ENCODE peak calls at places on chromosomes 1 and 21, in six cellular contexts. One of them, this sample, is unnamed.

GRCh38 chr1:229035054-229035747 is 235.7 kb upstream of the RAB4A start:
- DNase-seq in RWPE1: no peak
- DNase-seq in Caco-2: no peak
- DNase-seq in heart right ventricle: no peak
- DNase-seq in GM13976: peak
- DNase-seq in AG10803: no peak
- DNase-seq in this sample: no peak

GRCh38 chr21:15592271-15592860 is 137.4 kb upstream of the USP25 start:
- DNase-seq in GM13976: peak
- DNase-seq in AG10803: peak
- DNase-seq in RWPE1: peak
- DNase-seq in heart right ventricle: no peak
- DNase-seq in Caco-2: no peak
- DNase-seq in this sample: no peak

GRCh38 chr1:22925111-22925510 is 47.6 kb downstream of the LACTBL1 start:
- DNase-seq in Caco-2: no peak
- DNase-seq in RWPE1: no peak
- DNase-seq in GM13976: no peak
- DNase-seq in heart right ventricle: no peak
- DNase-seq in AG10803: no peak
- DNase-seq in this sample: peak

GRCh38 chr1:998051-998821 is 1.7 kb downstream of the HES4 start:
- DNase-seq in heart right ventricle: peak
- DNase-seq in RWPE1: no peak
- DNase-seq in Caco-2: no peak
- DNase-seq in AG10803: no peak
- DNase-seq in GM13976: no peak
- DNase-seq in this sample: no peak

GRCh38 chr1:102500795-102501194 is 504.1 kb upstream of the OLFM3 start:
- DNase-seq in RWPE1: no peak
- DNase-seq in heart right ventricle: no peak
- DNase-seq in GM13976: no peak
- DNase-seq in Caco-2: no peak
- DNase-seq in AG10803: no peak
- DNase-seq in this sample: no peak

GRCh38 chr1:901108-901859 is 22.4 kb upstream of the SAMD11 start:
- DNase-seq in RWPE1: no peak
- DNase-seq in Caco-2: no peak
- DNase-seq in GM13976: no peak
- DNase-seq in AG10803: no peak
- DNase-seq in heart right ventricle: no peak
- DNase-seq in this sample: no peak

GRCh38 chr1:44559913-44560312 is 114.4 kb downstream of the TMEM53 start:
- DNase-seq in RWPE1: no peak
- DNase-seq in Caco-2: no peak
- DNase-seq in GM13976: no peak
- DNase-seq in heart right ventricle: no peak
- DNase-seq in AG10803: no peak
- DNase-seq in this sample: no peak

GRCh38 chr21:33964706-33965325 is 49.2 kb upstream of the ATP5PO start:
- DNase-seq in GM13976: no peak
- DNase-seq in heart right ventricle: no peak
- DNase-seq in RWPE1: no peak
- DNase-seq in AG10803: peak
- DNase-seq in Caco-2: no peak
- DNase-seq in this sample: no peak

GRCh38 chr21:17829472-17829871 is 10.3 kb upstream of the C21orf91 start:
- DNase-seq in GM13976: no peak
- DNase-seq in heart right ventricle: no peak
- DNase-seq in RWPE1: no peak
- DNase-seq in AG10803: peak
- DNase-seq in Caco-2: no peak
- DNase-seq in this sample: no peak

GRCh38 chr1:244548558-244549115 is 87.6 kb downstream of the CATSPERE start:
- DNase-seq in heart right ventricle: no peak
- DNase-seq in AG10803: no peak
- DNase-seq in Caco-2: no peak
- DNase-seq in GM13976: no peak
- DNase-seq in RWPE1: no peak
- DNase-seq in this sample: no peak

GRCh38 chr1:167791281-167792209 is 69.8 kb downstream of the MPZL1 start:
- DNase-seq in Caco-2: no peak
- DNase-seq in GM13976: no peak
- DNase-seq in heart right ventricle: peak
- DNase-seq in AG10803: peak
- DNase-seq in RWPE1: no peak
- DNase-seq in this sample: peak

GRCh38 chr1:225739542-225740107 is 38.0 kb upstream of the SRP9 start:
- DNase-seq in Caco-2: no peak
- DNase-seq in RWPE1: no peak
- DNase-seq in GM13976: no peak
- DNase-seq in heart right ventricle: no peak
- DNase-seq in AG10803: no peak
- DNase-seq in this sample: no peak

GRCh38 chr1:14769486-14770274 is 171.2 kb downstream of the KAZN start:
- DNase-seq in GM13976: no peak
- DNase-seq in AG10803: no peak
- DNase-seq in Caco-2: no peak
- DNase-seq in RWPE1: no peak
- DNase-seq in heart right ventricle: no peak
- DNase-seq in this sample: no peak
- TF ChIP-seq CTCF in GM13976: no peak
- TF ChIP-seq CTCF in AG10803: no peak
- TF ChIP-seq CTCF in Caco-2: no peak
- TF ChIP-seq CTCF in RWPE1: no peak
- TF ChIP-seq CTCF in heart right ventricle: no peak
- TF ChIP-seq CTCF in this sample: no peak

DNA sequence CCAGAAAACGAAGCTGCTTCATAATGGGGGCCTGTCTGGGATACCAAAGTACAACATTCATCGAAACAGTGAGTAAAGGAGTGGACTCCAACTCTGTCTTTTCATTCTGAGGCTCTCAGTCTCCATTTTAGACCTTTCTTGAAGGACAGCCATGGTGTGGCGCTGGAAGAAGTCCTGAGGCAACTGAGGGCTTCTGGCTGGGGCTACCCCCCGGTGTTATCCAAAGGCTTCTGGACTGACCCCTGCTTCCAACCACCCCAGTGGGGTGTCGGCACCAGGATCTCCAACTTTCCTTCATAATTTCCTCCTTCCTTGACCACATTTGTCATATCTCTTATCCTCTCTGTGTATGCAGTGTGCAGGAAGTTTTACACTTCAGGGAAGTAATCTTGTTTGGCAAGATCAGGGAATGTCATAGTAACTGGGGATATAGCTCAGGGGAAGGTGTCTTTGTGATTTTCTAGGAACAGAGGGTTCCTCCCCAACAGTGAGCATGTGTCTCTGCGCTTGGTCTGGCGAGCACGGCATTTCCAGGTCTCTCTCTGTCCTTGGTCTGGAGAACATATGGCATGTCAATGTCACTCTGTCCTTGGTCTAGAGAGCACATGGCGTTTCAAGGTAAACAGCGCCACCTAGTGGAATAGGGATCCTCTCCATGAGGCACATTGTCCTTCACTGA is 19.4 kb upstream of the BSDC1 start:
- DNase-seq in Caco-2: peak
- DNase-seq in RWPE1: peak
- DNase-seq in AG10803: peak
- DNase-seq in GM13976: peak
- DNase-seq in heart right ventricle: peak
- DNase-seq in this sample: no peak
- TF ChIP-seq CTCF in Caco-2: peak
- TF ChIP-seq CTCF in RWPE1: peak
- TF ChIP-seq CTCF in AG10803: peak
- TF ChIP-seq CTCF in GM13976: peak
- TF ChIP-seq CTCF in heart right ventricle: peak
- TF ChIP-seq CTCF in this sample: no peak

GRCh38 chr1:6496360-6496704 is 4.9 kb upstream of the PLEKHG5 start:
- DNase-seq in GM13976: no peak
- DNase-seq in Caco-2: no peak
- DNase-seq in RWPE1: no peak
- DNase-seq in heart right ventricle: no peak
- DNase-seq in AG10803: no peak
- DNase-seq in this sample: no peak

GRCh38 chr1:6495540-6496359 is 4.3 kb upstream of the PLEKHG5 start:
- DNase-seq in AG10803: no peak
- DNase-seq in RWPE1: no peak
- DNase-seq in heart right ventricle: no peak
- DNase-seq in Caco-2: no peak
- DNase-seq in GM13976: no peak
- DNase-seq in this sample: no peak

GRCh38 chr1:6497867-6498575 is 6.6 kb upstream of the PLEKHG5 start:
- DNase-seq in GM13976: no peak
- DNase-seq in heart right ventricle: no peak
- DNase-seq in Caco-2: no peak
- DNase-seq in AG10803: no peak
- DNase-seq in RWPE1: no peak
- DNase-seq in this sample: no peak

GRCh38 chr1:6497215-6497866 is 5.9 kb upstream of the PLEKHG5 start:
- DNase-seq in GM13976: peak
- DNase-seq in heart right ventricle: no peak
- DNase-seq in AG10803: peak
- DNase-seq in Caco-2: peak
- DNase-seq in RWPE1: peak
- DNase-seq in this sample: no peak

GRCh38 chr1:6496890-6497214 is 5.4 kb upstream of the PLEKHG5 start:
- DNase-seq in GM13976: no peak
- DNase-seq in RWPE1: no peak
- DNase-seq in heart right ventricle: no peak
- DNase-seq in AG10803: no peak
- DNase-seq in Caco-2: no peak
- DNase-seq in this sample: no peak
- TF ChIP-seq CTCF in GM13976: no peak
- TF ChIP-seq CTCF in RWPE1: no peak
- TF ChIP-seq CTCF in heart right ventricle: no peak
- TF ChIP-seq CTCF in AG10803: no peak
- TF ChIP-seq CTCF in Caco-2: no peak
- TF ChIP-seq CTCF in this sample: no peak

DNA sequence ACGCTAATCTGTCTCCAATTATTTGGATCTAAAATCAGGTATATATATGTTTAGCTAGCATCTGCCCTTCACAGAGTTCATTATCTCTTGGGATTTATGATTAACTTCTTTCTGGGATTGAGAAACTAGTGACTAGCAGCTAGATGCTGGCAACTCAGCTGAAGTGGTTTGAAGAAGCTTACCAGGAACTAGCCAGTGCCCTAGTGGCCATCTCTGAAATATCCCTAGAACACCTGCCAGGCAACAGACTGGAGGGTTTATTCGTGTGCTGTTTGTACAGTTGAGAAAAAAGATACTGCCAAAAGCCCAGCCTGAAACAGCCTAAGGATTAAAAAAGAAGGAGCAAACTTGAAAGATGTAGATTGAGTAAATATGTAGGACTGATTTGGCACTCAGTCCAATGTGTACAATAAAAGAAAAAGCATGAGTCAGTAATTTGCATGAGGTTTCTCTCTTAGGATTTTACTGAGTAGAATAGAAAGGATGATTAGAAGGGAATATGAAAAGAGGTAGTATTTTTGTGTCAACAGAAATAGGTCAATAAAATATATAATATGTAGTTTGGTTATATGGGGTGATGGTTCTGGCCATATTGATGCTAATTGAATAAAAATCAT is 1144.6 kb upstream of the ADGRL2 start:
- DNase-seq in RWPE1: peak
- DNase-seq in GM13976: peak
- DNase-seq in AG10803: no peak
- DNase-seq in heart right ventricle: no peak
- DNase-seq in Caco-2: peak
- DNase-seq in this sample: no peak
- TF ChIP-seq CTCF in RWPE1: peak
- TF ChIP-seq CTCF in GM13976: no peak
- TF ChIP-seq CTCF in AG10803: no peak
- TF ChIP-seq CTCF in heart right ventricle: no peak
- TF ChIP-seq CTCF in Caco-2: peak
- TF ChIP-seq CTCF in this sample: no peak

GRCh38 chr1:151292207-151293030 is 10.3 kb downstream of the ZNF687 start:
- DNase-seq in heart right ventricle: no peak
- DNase-seq in RWPE1: no peak
- DNase-seq in AG10803: no peak
- DNase-seq in Caco-2: no peak
- DNase-seq in GM13976: no peak
- DNase-seq in this sample: no peak
- TF ChIP-seq CTCF in heart right ventricle: no peak
- TF ChIP-seq CTCF in RWPE1: no peak
- TF ChIP-seq CTCF in AG10803: peak
- TF ChIP-seq CTCF in Caco-2: no peak
- TF ChIP-seq CTCF in GM13976: no peak
- TF ChIP-seq CTCF in this sample: no peak

DNA sequence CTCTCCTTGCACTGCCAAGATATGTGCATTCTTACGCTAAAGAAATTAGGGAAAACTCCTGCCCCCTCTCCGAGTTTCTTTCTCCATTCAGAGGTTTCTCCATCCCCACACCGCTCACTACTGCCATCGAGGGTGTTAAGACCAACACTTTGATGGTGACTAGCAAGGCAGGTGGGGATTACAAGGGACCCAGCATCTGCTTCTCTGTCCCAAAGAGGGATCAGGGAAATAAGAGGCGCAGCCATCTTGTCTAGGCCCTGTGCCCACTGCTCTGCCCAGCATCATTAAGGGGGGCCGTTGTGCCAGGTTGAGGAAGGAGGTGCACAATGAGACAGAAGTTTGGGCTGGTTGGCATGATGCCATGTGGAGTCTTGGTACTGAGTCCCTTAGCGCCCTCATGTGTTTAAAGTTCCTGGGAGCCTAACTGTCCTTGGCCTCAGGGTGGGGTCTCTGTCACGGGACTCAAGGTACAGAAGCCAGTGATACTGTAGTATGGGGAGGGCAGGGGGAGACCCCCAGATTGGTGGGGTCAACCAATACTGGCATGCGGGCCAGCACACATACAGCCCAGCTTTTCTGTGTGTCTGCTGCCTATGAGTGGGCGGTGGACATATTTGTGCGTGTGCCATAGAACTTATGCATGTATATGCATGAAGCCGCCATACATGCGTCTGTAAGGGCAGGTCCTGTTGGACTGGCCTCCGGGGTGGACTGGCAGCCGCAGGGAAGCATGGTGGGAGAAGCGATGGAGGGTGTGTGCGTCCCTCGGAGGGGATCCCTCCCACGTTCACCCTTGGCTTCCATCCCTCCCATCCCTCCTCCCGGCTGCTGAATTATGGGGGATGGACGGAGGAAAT is 5.5 kb downstream of the EFNA3 start:
- DNase-seq in Caco-2: no peak
- DNase-seq in heart right ventricle: peak
- DNase-seq in RWPE1: no peak
- DNase-seq in GM13976: no peak
- DNase-seq in AG10803: peak
- DNase-seq in this sample: peak
- TF ChIP-seq CTCF in Caco-2: no peak
- TF ChIP-seq CTCF in heart right ventricle: no peak
- TF ChIP-seq CTCF in RWPE1: no peak
- TF ChIP-seq CTCF in GM13976: peak
- TF ChIP-seq CTCF in AG10803: peak
- TF ChIP-seq CTCF in this sample: no peak